ENCODE peak calls at places on chromosomes 12 and 14, in ten cellular contexts. U is activated T-helper 1 cell treated with anti-CD3 and anti-CD28 coated beads, Interleukin-12 subunit alpha, Interleukin-12 subunit beta, Interleukin-2, Interleukin-4 antibody, amounts not matched to agents 30 ng/mL and 10 ng/mL and 1 ng/mL, durations not matched to agents 14 hours and 24 hours and 36 hours; J is central memory CD4-positive, alpha-beta T cell; F is NCI-H524 treated with DMSO at 0.1 percent for 48 hours; E is myocyte; O is A549; H is 8988T; Q is cerebellar cortex; S is T1000; V is hepatocyte. Z is an unnamed sample.

GRCh38 chr14:90058876-90059458 is 2.8 kb upstream of the KCNK13 start:
- DNase-seq in S (no peak), H (no peak), O (no peak), U (no peak), V (no peak), F (no peak), J (no peak), Q (no peak), E (no peak), Z (no peak)

GRCh38 chr12:109604132-109604585 is 30.6 kb downstream of the MVK start:
- DNase-seq in S (no peak), H (no peak), Q (no peak), F (no peak), U (no peak), O (no peak), V (no peak), E (no peak), J (no peak), Z (no peak)

GRCh38 chr14:51295666-51296263 is 55.7 kb downstream of the TMX1 start:
- DNase-seq in F (no peak), H (no peak), Q (no peak), U (no peak), O (no peak), E (no peak), S (no peak), V (no peak), J (no peak), Z (peak; percentile 12)

GRCh38 chr14:77248666-77249065 is 22.3 kb downstream of the NGB start:
- DNase-seq in V (no peak), S (no peak), U (no peak), F (no peak), O (no peak), J (no peak), E (no peak), H (no peak), Q (no peak), Z (no peak)

GRCh38 chr14:88488081-88488480 is 66.7 kb downstream of the PTPN21 start:
- DNase-seq in J (no peak), U (no peak), S (no peak), O (no peak), F (no peak), H (no peak), E (no peak), Q (no peak), V (no peak), Z (no peak)

GRCh38 chr12:53752192-53752601 is 418 bp upstream of the CISTR start:
- DNase-seq in V (no peak), Q (peak; percentile 60), F (no peak), S (no peak), J (no peak), O (no peak), H (no peak), U (no peak), E (no peak), Z (no peak)

GRCh38 chr12:27198036-27198435 is 46.0 kb upstream of the STK38L start:
- DNase-seq in V (no peak), U (no peak), E (no peak), H (no peak), Q (no peak), O (no peak), F (no peak), S (no peak), J (no peak), Z (peak; percentile 69)

GRCh38 chr12:39587247-39587646 is 32.4 kb downstream of the ABCD2 start:
- DNase-seq in H (no peak), S (no peak), J (peak; percentile 20), O (no peak), U (no peak), V (no peak), Q (no peak), E (no peak), F (peak; percentile 8), Z (peak; percentile 28)

GRCh38 chr12:108837239-108837638 is 20.1 kb downstream of the SSH1 start:
- DNase-seq in O (no peak), J (no peak), E (no peak), U (no peak), S (no peak), Q (peak; percentile 52), V (no peak), H (no peak), F (no peak), Z (no peak)

Z was measured in LHCN-M2.